ENCODE peak calls at places on chromosomes 2 and 18, in five cellular contexts. One of them, this sample, is unnamed.

GRCh38 chr18:77133051-77133919 is 702 bp upstream of the MBP start:
- DNase-seq in activated T-cell treated with anti-CD3 and anti-CD28 coated beads for 48 hours: no peak
- DNase-seq in myocyte: no peak
- DNase-seq in NCI-H1105 treated with DMSO at 0.1 percent for 48 hours: no peak
- DNase-seq in activated T-helper 1 cell treated with anti-CD3 and anti-CD28 coated beads, Interleukin-2, amount 50 U/mL, for 16 hours: no peak
- DNase-seq in this sample: no peak

GRCh38 chr2:179311071-179311470 is 46.4 kb upstream of the SESTD1 start:
- DNase-seq in myocyte: peak
- DNase-seq in NCI-H1105 treated with DMSO at 0.1 percent for 48 hours: no peak
- DNase-seq in activated T-helper 1 cell treated with anti-CD3 and anti-CD28 coated beads, Interleukin-2, amount 50 U/mL, for 16 hours: no peak
- DNase-seq in activated T-cell treated with anti-CD3 and anti-CD28 coated beads for 48 hours: no peak
- DNase-seq in this sample: no peak

GRCh38 chr2:177692828-177693269 is 300.3 kb downstream of the AGPS start:
- DNase-seq in activated T-helper 1 cell treated with anti-CD3 and anti-CD28 coated beads, Interleukin-2, amount 50 U/mL, for 16 hours: no peak
- DNase-seq in myocyte: peak
- DNase-seq in NCI-H1105 treated with DMSO at 0.1 percent for 48 hours: no peak
- DNase-seq in activated T-cell treated with anti-CD3 and anti-CD28 coated beads for 48 hours: no peak
- DNase-seq in this sample: no peak

GRCh38 chr2:74524955-74525716 is 895 bp downstream of the DQX1 start:
- DNase-seq in myocyte: no peak
- DNase-seq in activated T-cell treated with anti-CD3 and anti-CD28 coated beads for 48 hours: no peak
- DNase-seq in NCI-H1105 treated with DMSO at 0.1 percent for 48 hours: no peak
- DNase-seq in activated T-helper 1 cell treated with anti-CD3 and anti-CD28 coated beads, Interleukin-2, amount 50 U/mL, for 16 hours: no peak
- DNase-seq in this sample: no peak

GRCh38 chr2:39124770-39125075 is 3.9 kb upstream of the SOS1 start:
- DNase-seq in myocyte: no peak
- DNase-seq in activated T-helper 1 cell treated with anti-CD3 and anti-CD28 coated beads, Interleukin-2, amount 50 U/mL, for 16 hours: peak
- DNase-seq in activated T-cell treated with anti-CD3 and anti-CD28 coated beads for 48 hours: peak
- DNase-seq in NCI-H1105 treated with DMSO at 0.1 percent for 48 hours: no peak
- DNase-seq in this sample: no peak

GRCh38 chr2:195498839-195499490 is 158.1 kb upstream of the SLC39A10 start:
- DNase-seq in NCI-H1105 treated with DMSO at 0.1 percent for 48 hours: no peak
- DNase-seq in activated T-helper 1 cell treated with anti-CD3 and anti-CD28 coated beads, Interleukin-2, amount 50 U/mL, for 16 hours: no peak
- DNase-seq in activated T-cell treated with anti-CD3 and anti-CD28 coated beads for 48 hours: no peak
- DNase-seq in myocyte: no peak
- DNase-seq in this sample: no peak

GRCh38 chr2:226559536-226559935 is 240.1 kb downstream of the IRS1 start:
- DNase-seq in activated T-helper 1 cell treated with anti-CD3 and anti-CD28 coated beads, Interleukin-2, amount 50 U/mL, for 16 hours: no peak
- DNase-seq in NCI-H1105 treated with DMSO at 0.1 percent for 48 hours: no peak
- DNase-seq in myocyte: no peak
- DNase-seq in activated T-cell treated with anti-CD3 and anti-CD28 coated beads for 48 hours: no peak
- DNase-seq in this sample: no peak

GRCh38 chr18:12766986-12767433 is 64.2 kb downstream of the PSMG2 start:
- DNase-seq in NCI-H1105 treated with DMSO at 0.1 percent for 48 hours: no peak
- DNase-seq in myocyte: no peak
- DNase-seq in activated T-cell treated with anti-CD3 and anti-CD28 coated beads for 48 hours: no peak
- DNase-seq in activated T-helper 1 cell treated with anti-CD3 and anti-CD28 coated beads, Interleukin-2, amount 50 U/mL, for 16 hours: no peak
- DNase-seq in this sample: no peak

GRCh38 chr2:174634130-174635014 is 36.8 kb upstream of the WIPF1 start:
- DNase-seq in myocyte: no peak
- DNase-seq in activated T-cell treated with anti-CD3 and anti-CD28 coated beads for 48 hours: peak
- DNase-seq in activated T-helper 1 cell treated with anti-CD3 and anti-CD28 coated beads, Interleukin-2, amount 50 U/mL, for 16 hours: no peak
- DNase-seq in NCI-H1105 treated with DMSO at 0.1 percent for 48 hours: no peak
- DNase-seq in this sample: peak

GRCh38 chr2:18171191-18172139 is 293.0 kb downstream of the KCNS3 start:
- DNase-seq in activated T-cell treated with anti-CD3 and anti-CD28 coated beads for 48 hours: no peak
- DNase-seq in myocyte: no peak
- DNase-seq in activated T-helper 1 cell treated with anti-CD3 and anti-CD28 coated beads, Interleukin-2, amount 50 U/mL, for 16 hours: no peak
- DNase-seq in NCI-H1105 treated with DMSO at 0.1 percent for 48 hours: no peak
- DNase-seq in this sample: no peak

GRCh38 chr2:46684661-46685060 is 205.3 kb downstream of the TMEM247 start:
- DNase-seq in activated T-helper 1 cell treated with anti-CD3 and anti-CD28 coated beads, Interleukin-2, amount 50 U/mL, for 16 hours: no peak
- DNase-seq in NCI-H1105 treated with DMSO at 0.1 percent for 48 hours: no peak
- DNase-seq in activated T-cell treated with anti-CD3 and anti-CD28 coated beads for 48 hours: no peak
- DNase-seq in myocyte: no peak
- DNase-seq in this sample: no peak

GRCh38 chr2:98140210-98140609 is 53.2 kb downstream of the VWA3B start:
- DNase-seq in myocyte: peak
- DNase-seq in activated T-cell treated with anti-CD3 and anti-CD28 coated beads for 48 hours: no peak
- DNase-seq in activated T-helper 1 cell treated with anti-CD3 and anti-CD28 coated beads, Interleukin-2, amount 50 U/mL, for 16 hours: no peak
- DNase-seq in NCI-H1105 treated with DMSO at 0.1 percent for 48 hours: no peak
- DNase-seq in this sample: no peak